ENCODE peak calls at places on chromosomes 4 and X, in ten cellular contexts. R, X, H, D, U, O, P, K, J and E are unnamed samples.

GRCh38 chrX:154437971-154438893 is 1.3 kb downstream of the GDI1 start:
- DNase-seq in O (no peak), P (no peak), H (no peak), X (no peak), R (no peak), J (no peak), D (no peak), K (no peak), U (no peak), E (no peak)

GRCh38 chr4:107837298-107837697 is 12.6 kb downstream of the SGMS2 start:
- DNase-seq in K (no peak), J (no peak), X (no peak), R (no peak), P (no peak), D (no peak), H (no peak), O (no peak), U (no peak), E (no peak)

GRCh38 chrX:20857746-20858145 is 516.5 kb upstream of the CNKSR2 start:
- DNase-seq in K (no peak), U (no peak), D (no peak), R (no peak), X (no peak), P (peak), J (no peak), H (no peak), O (no peak), E (no peak)

GRCh38 chrX:150635952-150636351 is 57.2 kb upstream of the MTMR1 start:
- DNase-seq in R (no peak), U (no peak), K (no peak), D (no peak), X (no peak), H (no peak), P (peak), J (peak), O (no peak), E (no peak)

GRCh38 chrX:131735127-131735526 is 191.3 kb downstream of the OR13H1 start:
- DNase-seq in O (no peak), H (no peak), X (no peak), J (no peak), U (no peak), P (no peak), D (peak), K (no peak), R (no peak), E (no peak)

GRCh38 chrX:21590012-21590776 is 67.9 kb downstream of the KLHL34 start:
- DNase-seq in P (no peak), R (no peak), K (no peak), J (no peak), U (no peak), X (no peak), D (peak), O (peak), H (no peak), E (no peak)

GRCh38 chrX:18146954-18147353 is 73.7 kb downstream of the BEND2 start:
- DNase-seq in K (no peak), X (peak), D (no peak), U (no peak), J (no peak), O (no peak), H (no peak), P (peak), R (peak), E (no peak)

GRCh38 chr4:183721207-183722081 is 62.4 kb downstream of the TRAPPC11 start:
- DNase-seq in X (peak), P (peak), O (peak), K (peak), R (peak), H (no peak), U (peak), D (peak), J (peak), E (no peak)

GRCh38 chr4:48954314-48954713 is 31.8 kb upstream of the CWH43 start:
- DNase-seq in R (no peak), J (no peak), H (no peak), O (no peak), P (no peak), X (no peak), U (no peak), K (no peak), D (no peak), E (no peak)

GRCh38 chrX:9071031-9071650 is 37.2 kb upstream of the FAM9B start:
- DNase-seq in O (no peak), D (no peak), R (no peak), P (peak), K (no peak), J (no peak), U (no peak), H (no peak), X (no peak), E (no peak)

GRCh38 chr4:41505161-41505653 is 32.8 kb upstream of the LIMCH1 start:
- DNase-seq in D (no peak), X (no peak), R (no peak), P (peak), U (no peak), O (no peak), H (no peak), K (no peak), J (no peak), E (no peak)

GRCh38 chr4:69977582-69977981 is 12.1 kb upstream of the CSN2 start:
- DNase-seq in X (no peak), H (no peak), P (no peak), J (peak), R (no peak), O (no peak), D (no peak), K (no peak), U (no peak), E (no peak)

GRCh38 chr4:153987291-153987690 is 198.4 kb upstream of the SFRP2 start:
- DNase-seq in P (peak), H (no peak), X (no peak), J (peak), R (no peak), K (no peak), U (no peak), D (no peak), O (no peak), E (no peak)

GRCh38 chr4:185712350-185713024 is 99.5 kb downstream of the SORBS2 start:
- DNase-seq in U (no peak), J (no peak), O (no peak), H (no peak), R (no peak), X (no peak), D (no peak), K (no peak), P (no peak), E (no peak)

GRCh38 chrX:130097507-130098201 is 12.6 kb downstream of the ELF4 start:
- DNase-seq in K (no peak), P (no peak), D (no peak), O (peak), H (no peak), X (no peak), U (no peak), J (no peak), R (no peak), E (no peak)

GRCh38 chr4:54661686-54662085 is 3.9 kb downstream of the KIT start:
- DNase-seq in H (no peak), K (no peak), J (peak), P (peak), X (no peak), D (no peak), R (peak), U (no peak), O (no peak), E (no peak)

GRCh38 chr4:55312491-55313101 is 33.4 kb upstream of the SRD5A3 start:
- DNase-seq in O (peak), P (peak), H (no peak), J (peak), U (no peak), X (peak), D (peak), K (no peak), R (peak), E (no peak)

GRCh38 chrX:87403551-87403950 is 114.1 kb upstream of the KLHL4 start:
- DNase-seq in D (no peak), O (no peak), H (no peak), K (no peak), X (no peak), R (no peak), J (no peak), U (no peak), P (no peak), E (no peak)

GRCh38 chrX:65463550-65463949 is 71.0 kb downstream of the LAS1L start:
- DNase-seq in K (no peak), J (no peak), P (peak), X (no peak), D (no peak), R (no peak), H (no peak), U (no peak), O (no peak), E (no peak)

GRCh38 chr4:106494066-106494465 is 125.5 kb upstream of the GIMD1 start:
- DNase-seq in U (no peak), J (peak), H (no peak), K (no peak), D (no peak), O (no peak), P (peak), X (no peak), R (no peak), E (no peak)

GRCh38 chr4:83285022-83285387 is 407 bp upstream of the COQ2 start:
- DNase-seq in R (peak), K (no peak), O (no peak), U (peak), X (peak), D (peak), H (no peak), P (peak), J (peak), E (no peak)

GRCh38 chr4:100289980-100290379 is 99.7 kb upstream of the DDIT4L start:
- DNase-seq in H (no peak), J (no peak), U (no peak), O (no peak), R (no peak), K (no peak), P (no peak), X (no peak), D (no peak), E (no peak)

GRCh38 chrX:120517936-120518335 is 42.8 kb downstream of the CUL4B start:
- DNase-seq in P (no peak), K (no peak), U (no peak), J (peak), X (peak), R (no peak), D (no peak), H (no peak), O (no peak), E (no peak)

GRCh38 chr4:93184093-93184492 is 644.5 kb upstream of the ATOH1 start:
- DNase-seq in X (no peak), K (no peak), R (no peak), P (no peak), J (no peak), U (no peak), D (no peak), O (no peak), H (no peak), E (no peak)

GRCh38 chr4:140300271-140300970 is 73.0 kb upstream of the SCOC start:
- DNase-seq in D (no peak), R (no peak), H (no peak), P (peak), X (no peak), K (no peak), J (peak), O (no peak), U (no peak), E (no peak)

GRCh38 chr4:184383497-184384055 is 90.8 kb downstream of the IRF2 start:
- DNase-seq in H (no peak), P (peak), J (peak), R (no peak), X (no peak), O (no peak), D (peak), U (no peak), K (no peak), E (no peak)

GRCh38 chr4:16893141-16893571 is 5.3 kb downstream of the LDB2 start:
- DNase-seq in U (no peak), K (no peak), R (no peak), O (no peak), D (peak), X (peak), H (no peak), P (no peak), J (peak), E (no peak)

GRCh38 chr4:118869808-118870342 is 18.8 kb upstream of the SYNPO2 start:
- DNase-seq in K (no peak), D (no peak), R (no peak), P (peak), O (no peak), U (no peak), J (peak), X (no peak), H (no peak), E (no peak)

GRCh38 chrX:2425281-2426071 is 75.3 kb downstream of the DHRSX start:
- DNase-seq in P (no peak), K (no peak), U (no peak), O (no peak), D (no peak), X (no peak), H (no peak), J (peak), R (no peak), E (peak)

GRCh38 chr4:107931775-107932321 is 499 bp downstream of the CYP2U1 start:
- DNase-seq in R (peak), K (peak), U (peak), O (peak), P (no peak), X (no peak), J (no peak), H (no peak), D (peak), E (peak)

GRCh38 chr4:36241771-36242170 is 2.5 kb downstream of the ARAP2 start:
- DNase-seq in O (no peak), X (no peak), J (no peak), K (no peak), D (peak), R (peak), U (peak), P (no peak), H (no peak), E (no peak)

GRCh38 chr4:129037093-129037492 is 56.2 kb downstream of the SCLT1 start:
- DNase-seq in U (no peak), J (no peak), K (no peak), D (no peak), X (no peak), O (no peak), R (no peak), P (no peak), H (no peak), E (no peak)

GRCh38 chr4:184097815-184098214 is 119.9 kb downstream of the ENPP6 start:
- DNase-seq in D (no peak), K (no peak), X (no peak), P (no peak), U (no peak), H (no peak), O (no peak), R (no peak), J (no peak), E (no peak)

GRCh38 chr4:84378983-84379382 is 120.1 kb downstream of the NKX6-1 start:
- DNase-seq in X (peak), P (no peak), J (no peak), O (no peak), H (no peak), U (no peak), R (no peak), D (no peak), K (no peak), E (no peak)